ENCODE peak calls at places on chromosomes 1 and 21, in four cellular contexts. M is sciatic nerve; Q is memory B cell; V is activated T-cell treated with anti-CD3 and anti-CD28 coated beads, Interleukin-2, amount 50 U/mL, for 72 hours. W is an unnamed sample.

GRCh38 chr1:76759950-76760349 is 107.3 kb upstream of the ST6GALNAC5 start:
- DNase-seq in M (no peak), Q (no peak), V (no peak), W (no peak)

GRCh38 chr1:14267991-14268390 is 330.5 kb upstream of the KAZN start:
- DNase-seq in M (no peak), Q (no peak), V (no peak), W (no peak)

GRCh38 chr1:176691251-176692228 is 228.6 kb downstream of the PAPPA2 start:
- DNase-seq in M (no peak), Q (peak; percentile 2), V (no peak), W (peak; percentile 69)

GRCh38 chr1:76303348-76303712 is 228.8 kb downstream of the ST6GALNAC3 start:
- DNase-seq in M (no peak), Q (no peak), V (no peak), W (no peak)

GRCh38 chr21:23887709-23888303 is 1719.5 kb downstream of the MRPL39 start:
- DNase-seq in M (no peak), Q (peak; percentile 38), V (peak; percentile 35), W (no peak)

GRCh38 chr1:206895837-206896242 is 1.4 kb upstream of the IL24 start:
- DNase-seq in M (no peak), Q (no peak), V (no peak), W (no peak)

GRCh38 chr1:228396770-228397453 is 9.7 kb downstream of the TRIM11 start:
- DNase-seq in M (peak; percentile 51), Q (no peak), V (no peak), W (peak; percentile 57)

GRCh38 chr1:151892190-151892589 is 17.1 kb downstream of the THEM4 start:
- DNase-seq in M (no peak), Q (no peak), V (no peak), W (no peak)

GRCh38 chr1:235024045-235024439 is 104.6 kb downstream of the TOMM20 start:
- DNase-seq in M (no peak), Q (no peak), V (no peak), W (peak; percentile 2)

GRCh38 chr1:37244083-37244480 is 209.8 kb upstream of the GRIK3 start:
- DNase-seq in M (no peak), Q (no peak), V (no peak), W (no peak)

GRCh38 chr1:149843302-149844041 is 55.9 kb upstream of the BOLA1 start:
- DNase-seq in M (no peak), Q (no peak), V (no peak), W (no peak)

GRCh38 chr1:115706774-115707425 is 61.6 kb downstream of the CASQ2 start:
- DNase-seq in M (no peak), Q (peak; percentile 3), V (peak; percentile 4), W (no peak)

GRCh38 chr1:184315254-184315653 is 71.6 kb upstream of the C1orf21 start:
- DNase-seq in M (no peak), Q (no peak), V (no peak), W (no peak)

GRCh38 chr1:231354330-231355020 is 16.4 kb downstream of the SPRTN start:
- DNase-seq in M (no peak), Q (no peak), V (no peak), W (no peak)

GRCh38 chr1:228018961-228019721 is 12.3 kb downstream of the WNT3A start:
- DNase-seq in M (peak; percentile 42), Q (no peak), V (no peak), W (peak; percentile 55)

GRCh38 chr1:41650176-41650519 is 165.7 kb upstream of the EDN2 start:
- DNase-seq in M (no peak), Q (no peak), V (peak; percentile 59), W (no peak)

GRCh38 chr21:15823486-15824150 is 93.8 kb downstream of the USP25 start:
- DNase-seq in M (no peak), Q (no peak), V (peak; percentile 6), W (no peak)

GRCh38 chr1:54559111-54559548 is 11.1 kb downstream of the ACOT11 start:
- DNase-seq in M (no peak), Q (no peak), V (no peak), W (no peak)

GRCh38 chr21:43597052-43597451 is 62.2 kb downstream of the HSF2BP start:
- DNase-seq in M (no peak), Q (no peak), V (no peak), W (no peak)

GRCh38 chr1:210937846-210938245 is 196.1 kb downstream of the KCNH1 start:
- DNase-seq in M (no peak), Q (no peak), V (no peak), W (no peak)

GRCh38 chr1:235549361-235550139 is 45.3 kb upstream of the B3GALNT2 start:
- DNase-seq in M (no peak), Q (no peak), V (no peak), W (no peak)

GRCh38 chr1:162008799-162009198 is 14.9 kb downstream of the OLFML2B start:
- DNase-seq in M (no peak), Q (no peak), V (no peak), W (no peak)

GRCh38 chr1:119959836-119960235 is 63.5 kb upstream of the ADAM30 start:
- DNase-seq in M (no peak), Q (no peak), V (no peak), W (no peak)

W was measured in sigmoid colon.